ENCODE peak calls at places on chromosomes 13 and 19, in six cellular contexts. X, F, J, W, M and B are unnamed samples.

GRCh38 chr13:80558074-80558473 is 217.1 kb upstream of the SPRY2 start:
- DNase-seq in X (no peak), F (no peak), J (no peak), W (no peak), M (no peak), B (no peak)

GRCh38 chr13:73765651-73766384 is 368.4 kb downstream of the KLF12 start:
- DNase-seq in X (peak), F (peak), J (peak), W (peak), M (peak), B (peak)

GRCh38 chr19:34500656-34501120 is 19.1 kb downstream of the WTIP start:
- DNase-seq in X (peak), F (no peak), J (no peak), W (no peak), M (peak), B (no peak)

GRCh38 chr13:38530492-38530891 is 156.4 kb upstream of the FREM2 start:
- DNase-seq in X (no peak), F (no peak), J (no peak), W (no peak), M (no peak), B (peak)

GRCh38 chr13:104295537-104295936 is 1229.3 kb upstream of the SLC10A2 start:
- DNase-seq in X (no peak), F (no peak), J (no peak), W (no peak), M (no peak), B (no peak)

GRCh38 chr19:35757231-35757748 is 461 bp upstream of the HSPB6 start:
- DNase-seq in X (no peak), F (no peak), J (peak), W (peak), M (no peak), B (peak)

GRCh38 chr13:23848639-23849282 is 40.4 kb downstream of the MIPEP start:
- DNase-seq in X (peak), F (no peak), J (no peak), W (no peak), M (no peak), B (no peak)

GRCh38 chr19:15112385-15112784 is 5.2 kb downstream of the SYDE1 start:
- DNase-seq in X (no peak), F (no peak), J (no peak), W (no peak), M (no peak), B (no peak)

GRCh38 chr13:83980322-83980721 is 98.0 kb upstream of the SLITRK1 start:
- DNase-seq in X (no peak), F (no peak), J (no peak), W (no peak), M (no peak), B (no peak)

GRCh38 chr19:35268546-35269424 is at the start of gene USF2:
- DNase-seq in X (peak), F (peak), J (no peak), W (peak), M (peak), B (peak)